ENCODE peak calls at places on chromosomes 1 and 21, in four cellular contexts. F is GM06990, B is body of pancreas, H is left lung. K is an unnamed sample.

GRCh38 chr1:40980453-40981121 is 1.1 kb downstream of the CTPS1 start:
- DNase-seq in F (peak), B (peak), H (no peak), K (no peak)

GRCh38 chr1:51306950-51307349 is 23.4 kb downstream of the TTC39A start:
- DNase-seq in F (no peak), B (no peak), H (no peak), K (no peak)

GRCh38 chr1:61284226-61284854 is 202.0 kb downstream of the NFIA start:
- DNase-seq in F (peak), B (no peak), H (no peak), K (no peak)

GRCh38 chr1:228321895-228322294 is 84.7 kb downstream of the TRIM11 start:
- DNase-seq in F (no peak), B (peak), H (no peak), K (no peak)

GRCh38 chr1:110385369-110385768 is 5.5 kb downstream of the SLC16A4 start:
- DNase-seq in F (no peak), B (no peak), H (no peak), K (no peak)

GRCh38 chr21:41536076-41536826 is 28.3 kb upstream of the TMPRSS2 start:
- DNase-seq in F (no peak), B (peak), H (no peak), K (no peak)

GRCh38 chr1:14404847-14405246 is 193.6 kb upstream of the KAZN start:
- DNase-seq in F (no peak), B (no peak), H (no peak), K (no peak)

GRCh38 chr1:111140680-111140967 is 601 bp downstream of the CEPT1 start:
- DNase-seq in F (no peak), B (no peak), H (no peak), K (peak)

GRCh38 chr1:108044318-108044717 is 79.3 kb upstream of the VAV3 start:
- DNase-seq in F (no peak), B (no peak), H (no peak), K (no peak)

DNA sequence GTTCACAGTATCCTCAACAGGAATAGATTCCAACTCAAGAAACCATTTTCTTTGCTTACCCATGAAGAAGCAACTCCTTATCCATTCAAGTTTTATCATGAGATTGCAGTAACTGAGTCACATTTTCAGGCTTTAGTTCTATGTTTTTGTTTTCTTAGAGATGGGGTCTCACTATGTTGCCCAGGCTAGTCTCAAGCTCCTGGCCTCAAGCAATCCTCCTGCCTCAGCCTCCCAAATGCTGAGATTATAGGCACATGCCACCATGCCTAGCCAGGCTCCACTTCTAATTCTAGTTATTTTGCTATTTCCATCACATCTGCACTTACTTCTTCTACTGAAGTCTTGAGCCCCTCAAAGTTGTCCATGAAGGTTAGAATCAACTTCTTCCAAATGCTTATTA is 143.3 kb upstream of the HP1BP3 start:
- DNase-seq in F (no peak), B (no peak), H (no peak), K (no peak)
- H3K4me3 ChIP-seq in F (no peak), B (no peak), H (no peak), K (no peak)

GRCh38 chr1:169461390-169462001 is 24.2 kb downstream of the SLC19A2 start:
- DNase-seq in F (no peak), B (no peak), H (no peak), K (no peak)

GRCh38 chr1:169468982-169469381 is 16.8 kb downstream of the SLC19A2 start:
- DNase-seq in F (no peak), B (no peak), H (no peak), K (no peak)

GRCh38 chr1:169462385-169462784 is 23.4 kb downstream of the SLC19A2 start:
- DNase-seq in F (no peak), B (no peak), H (no peak), K (no peak)

GRCh38 chr1:169466259-169467230 is 19.2 kb downstream of the SLC19A2 start:
- DNase-seq in F (no peak), B (peak), H (no peak), K (peak)
- TF ChIP-seq CTCF in F (peak), B (peak), H (peak), K (peak)

GRCh38 chr1:172394167-172394751 is 26.2 kb upstream of the C1orf105 start:
- DNase-seq in F (peak), B (no peak), H (no peak), K (no peak)
- H3K4me3 ChIP-seq in F (no peak), B (no peak), H (no peak), K (no peak)

DNA sequence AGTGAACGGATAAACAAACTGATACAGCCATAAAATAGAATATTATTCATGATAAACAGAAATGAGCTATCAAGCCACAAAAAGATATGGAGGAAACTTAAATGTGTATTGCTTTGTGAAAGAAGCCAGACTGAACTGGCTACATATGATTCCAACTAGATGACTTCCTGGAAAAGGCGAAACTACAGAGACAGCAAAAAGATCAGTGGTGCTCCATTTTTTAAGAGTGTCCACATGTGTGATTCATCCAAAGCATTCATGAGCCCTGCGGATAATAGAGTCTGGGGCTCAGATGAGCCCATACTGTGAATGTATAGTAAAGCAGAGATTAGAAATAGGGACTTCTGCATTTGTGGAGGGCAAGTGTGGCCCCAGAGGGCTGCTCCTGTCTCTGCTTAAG is 7.8 kb upstream of the TMEM222 start:
- DNase-seq in F (no peak), B (no peak), H (no peak), K (no peak)
- TF ChIP-seq CTCF in F (no peak), B (no peak), H (no peak), K (no peak)

GRCh38 chr1:38046333-38046883 is at the start of gene POU3F1:
- DNase-seq in F (no peak), B (no peak), H (peak), K (no peak)
- H3K4me3 ChIP-seq in F (peak), B (peak), H (peak), K (peak)

GRCh38 chr21:37871121-37871862 is 45.0 kb downstream of the KCNJ6 start:
- DNase-seq in F (no peak), B (no peak), H (no peak), K (peak)

GRCh38 chr21:37874481-37874880 is 41.8 kb downstream of the KCNJ6 start:
- DNase-seq in F (no peak), B (no peak), H (no peak), K (no peak)

GRCh38 chr21:37870229-37870628 is 46.0 kb downstream of the KCNJ6 start:
- DNase-seq in F (no peak), B (no peak), H (no peak), K (no peak)

GRCh38 chr21:37874904-37875780 is 41.1 kb downstream of the KCNJ6 start:
- DNase-seq in F (no peak), B (no peak), H (no peak), K (no peak)

DNA sequence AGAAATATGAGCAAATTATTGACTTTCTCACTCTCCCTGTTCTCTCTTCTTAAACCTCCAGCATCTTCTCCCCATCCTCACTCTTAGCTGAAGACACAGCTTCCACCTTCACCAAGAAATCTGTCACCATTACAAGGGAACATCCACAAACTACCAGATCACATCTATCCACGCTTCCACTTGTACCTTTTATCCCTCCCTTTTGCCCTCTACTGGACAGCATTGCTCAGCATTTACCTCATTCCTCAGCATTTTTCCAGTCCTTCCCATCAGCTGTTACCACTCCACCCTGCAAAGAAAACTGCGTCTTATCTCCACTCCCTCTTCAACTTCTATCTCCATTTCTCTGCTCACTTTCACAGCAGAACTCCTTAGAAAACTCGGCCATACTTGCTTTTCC is 42.6 kb downstream of the KCNJ6 start:
- DNase-seq in F (no peak), B (no peak), H (no peak), K (peak)
- TF ChIP-seq CTCF in F (no peak), B (no peak), H (no peak), K (peak)

DNA sequence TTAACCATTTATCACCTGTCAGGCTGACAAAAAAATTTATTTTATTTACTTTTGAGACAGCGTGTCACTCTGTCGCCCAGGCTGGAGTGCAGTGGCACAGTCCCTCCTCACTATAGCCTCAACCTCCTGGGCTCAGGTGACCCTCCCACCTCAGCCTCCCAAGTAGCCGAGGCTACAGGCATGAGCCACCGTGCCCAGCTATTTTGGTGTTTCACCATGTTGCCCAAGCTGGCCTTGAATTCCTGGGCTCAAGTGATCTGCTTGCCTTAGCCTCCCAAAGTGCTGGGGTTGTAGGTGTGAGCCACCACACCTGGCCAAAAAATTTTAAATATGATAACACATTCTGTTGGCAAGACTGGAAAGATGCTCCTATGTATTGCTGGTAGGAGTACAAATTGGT is 11.1 kb downstream of the IPO9 start:
- DNase-seq in F (no peak), B (no peak), H (no peak), K (no peak)
- H3K4me3 ChIP-seq in F (no peak), B (no peak), H (no peak), K (no peak)

GRCh38 chr21:29499734-29500343 is 201.1 kb downstream of the BACH1 start:
- DNase-seq in F (no peak), B (no peak), H (no peak), K (peak)
- TF ChIP-seq CTCF in F (peak), B (no peak), H (peak), K (peak)

DNA sequence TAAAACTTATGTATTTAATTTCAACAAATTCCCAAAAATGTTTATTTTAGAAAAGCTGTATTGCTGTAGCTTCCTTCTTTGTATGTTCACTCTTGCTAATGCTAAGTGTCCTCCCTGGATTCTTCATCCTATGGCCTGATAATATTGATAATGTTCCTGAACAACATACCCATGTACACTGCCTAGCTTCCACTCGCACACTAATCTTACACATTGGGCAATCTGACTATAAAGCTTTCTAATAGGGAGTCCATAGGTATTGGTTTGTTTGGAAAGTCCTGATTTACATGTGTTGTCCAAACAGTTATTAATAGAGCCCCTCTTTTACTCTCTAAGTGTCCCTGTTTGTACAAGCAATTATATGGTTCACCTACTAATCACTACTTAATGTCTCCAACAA is 783 bp downstream of the F13B start:
- DNase-seq in F (no peak), B (no peak), H (no peak), K (no peak)
- H3K4me3 ChIP-seq in F (no peak), B (no peak), H (no peak), K (no peak)

K was measured in cardiac fibroblast.